ENCODE peak calls at places on chromosomes 6 and 20, in seven cellular contexts. J is A549; P is CD4-positive, alpha-beta T cell; M is activated CD8-positive, alpha-beta T cell treated with anti-CD3 and anti-CD28 coated beads for 36 hours; X is mucosa of descending colon; S is memory B cell; R is T-helper 17 cell. N is an unnamed sample.

GRCh38 chr6:13256614-13257013 is 71.7 kb downstream of the TBC1D7 start:
- ATAC-seq in J (no peak), X (peak), R (no peak), S (no peak), M (no peak), P (no peak), N (no peak)

GRCh38 chr20:60078351-60079250 is 120.4 kb downstream of the CDH26 start:
- ATAC-seq in P (no peak), M (no peak), R (no peak), J (no peak), S (no peak), X (no peak), N (no peak)

GRCh38 chr6:89487864-89488263 is 54.9 kb downstream of the ANKRD6 start:
- ATAC-seq in S (no peak), R (no peak), P (no peak), X (no peak), M (peak), J (no peak), N (no peak)

GRCh38 chr6:45663181-45664180 is 285.7 kb upstream of the SUPT3H start:
- ATAC-seq in M (peak), X (peak), S (peak), J (no peak), R (peak), P (peak), N (peak)

GRCh38 chr6:7235712-7236311 is 77.2 kb downstream of the SSR1 start:
- ATAC-seq in M (no peak), J (no peak), P (no peak), X (peak), S (no peak), R (no peak), N (peak)

GRCh38 chr6:148193063-148193680 is 149.5 kb upstream of the SASH1 start:
- ATAC-seq in X (peak), J (no peak), M (no peak), R (no peak), P (no peak), S (no peak), N (peak)

GRCh38 chr6:51495016-51495805 is 592.2 kb downstream of the PKHD1 start:
- ATAC-seq in M (no peak), S (no peak), R (no peak), J (no peak), P (no peak), X (no peak), N (no peak)

GRCh38 chr6:3102875-3103274 is 15.6 kb upstream of the BPHL start:
- ATAC-seq in R (no peak), S (no peak), J (no peak), M (peak), X (no peak), P (no peak), N (no peak)

GRCh38 chr6:108948252-108948651 is 100.0 kb downstream of the ARMC2 start:
- ATAC-seq in M (no peak), P (no peak), X (peak), S (no peak), J (no peak), R (no peak), N (peak)

GRCh38 chr6:41984623-41985022 is 43.0 kb upstream of the CCND3 start:
- ATAC-seq in M (peak), S (no peak), J (no peak), X (peak), R (no peak), P (no peak), N (peak)

GRCh38 chr6:33279971-33280511 is 3.1 kb downstream of the B3GALT4 start:
- ATAC-seq in J (peak), S (no peak), X (peak), R (no peak), P (no peak), M (no peak), N (peak)

GRCh38 chr6:42704251-42704936 is 18.0 kb downstream of the PRPH2 start:
- ATAC-seq in P (no peak), M (no peak), R (no peak), J (no peak), S (no peak), X (peak), N (peak)

GRCh38 chr20:2151805-2152727 is 50.4 kb downstream of the STK35 start:
- ATAC-seq in S (no peak), J (no peak), X (peak), P (no peak), R (no peak), M (no peak), N (peak)

GRCh38 chr20:53138454-53139291 is 166.5 kb downstream of the TSHZ2 start:
- ATAC-seq in R (no peak), J (no peak), X (no peak), S (no peak), M (peak), P (no peak), N (no peak)

GRCh38 chr20:63533871-63534393 is 3.2 kb downstream of the PTK6 start:
- ATAC-seq in R (no peak), X (peak), J (no peak), S (no peak), P (no peak), M (no peak), N (peak)

GRCh38 chr6:132456700-132457143 is 55.4 kb upstream of the MOXD1 start:
- ATAC-seq in S (no peak), M (no peak), X (peak), P (no peak), R (no peak), J (no peak), N (peak)

GRCh38 chr6:32436995-32437836 is 2.5 kb upstream of the HLA-DRA start:
- ATAC-seq in X (peak), S (peak), J (no peak), M (peak), P (peak), R (peak), N (peak)

GRCh38 chr6:41966961-41967311 is 25.3 kb upstream of the CCND3 start:
- ATAC-seq in P (no peak), J (peak), S (no peak), R (no peak), M (no peak), X (no peak), N (peak)

GRCh38 chr6:40909811-40910210 is 129.2 kb downstream of the UNC5CL start:
- ATAC-seq in X (no peak), R (no peak), J (no peak), S (no peak), P (no peak), M (no peak), N (no peak)

GRCh38 chr6:166400181-166400580 is 17.4 kb upstream of the MPC1 start:
- ATAC-seq in J (no peak), S (no peak), R (no peak), P (no peak), X (no peak), M (no peak), N (no peak)

GRCh38 chr20:25549172-25549865 is 36.0 kb downstream of the NINL start:
- ATAC-seq in X (no peak), R (no peak), P (no peak), M (no peak), S (no peak), J (no peak), N (no peak)

GRCh38 chr6:89679215-89680120 is 40.9 kb upstream of the LYRM2 start:
- ATAC-seq in P (no peak), J (no peak), R (no peak), M (no peak), S (no peak), X (no peak), N (no peak)

GRCh38 chr6:5459346-5459745 is 198.0 kb downstream of the FARS2 start:
- ATAC-seq in M (no peak), P (no peak), R (no peak), X (no peak), S (no peak), J (no peak), N (no peak)

GRCh38 chr6:79969784-79970183 is 22.4 kb upstream of the ELOVL4 start:
- ATAC-seq in X (no peak), R (no peak), M (no peak), P (no peak), S (no peak), J (no peak), N (no peak)

GRCh38 chr6:148868901-148869300 is 122.1 kb downstream of the UST start:
- ATAC-seq in X (no peak), R (no peak), M (no peak), P (no peak), J (no peak), S (no peak), N (peak)

GRCh38 chr20:57809661-57810172 is 99.9 kb upstream of the PMEPA1 start:
- ATAC-seq in J (peak), S (no peak), P (no peak), R (no peak), M (no peak), X (no peak), N (no peak)

GRCh38 chr20:34791289-34792020 is 34.0 kb downstream of the NCOA6 start:
- ATAC-seq in S (no peak), X (no peak), J (no peak), R (no peak), M (no peak), P (no peak), N (no peak)

GRCh38 chr6:92810913-92811312 is 608.4 kb downstream of the EPHA7 start:
- ATAC-seq in R (no peak), S (no peak), J (no peak), X (no peak), P (no peak), M (peak), N (no peak)

GRCh38 chr20:25695532-25696383 is 895 bp downstream of the ZNF337 start:
- ATAC-seq in M (no peak), J (peak), S (no peak), P (no peak), X (peak), R (no peak), N (peak)

GRCh38 chr6:122323361-122323760 is 76.1 kb upstream of the HSF2 start:
- ATAC-seq in J (no peak), R (no peak), S (no peak), M (peak), X (no peak), P (no peak), N (no peak)

GRCh38 chr20:64106981-64107735 is at the start of gene NPBWR2:
- ATAC-seq in X (peak), J (peak), M (peak), R (peak), S (peak), P (peak), N (no peak)

GRCh38 chr6:286681-287499 is 5.4 kb upstream of the DUSP22 start:
- ATAC-seq in R (no peak), M (no peak), X (no peak), P (no peak), J (no peak), S (peak), N (no peak)

GRCh38 chr6:133568970-133569889 is 319.7 kb upstream of the TCF21 start:
- ATAC-seq in R (peak), X (peak), P (peak), S (no peak), M (peak), J (peak), N (peak)

GRCh38 chr20:25005220-25005619 is 12.7 kb upstream of the APMAP start:
- ATAC-seq in S (no peak), R (no peak), X (peak), M (no peak), J (no peak), P (no peak), N (no peak)

GRCh38 chr6:163935158-163935762 is 520.7 kb downstream of the QKI start:
- ATAC-seq in R (no peak), X (no peak), S (no peak), J (no peak), P (no peak), M (no peak), N (no peak)

GRCh38 chr6:16731503-16732018 is 29.7 kb downstream of the ATXN1 start:
- ATAC-seq in S (peak), X (peak), J (no peak), P (peak), R (peak), M (peak), N (no peak)

GRCh38 chr6:129943637-129944271 is 74.6 kb upstream of the L3MBTL3 start:
- ATAC-seq in P (no peak), R (no peak), S (no peak), X (no peak), M (no peak), J (no peak), N (no peak)

GRCh38 chr6:107179004-107179403 is 63.7 kb upstream of the BEND3 start:
- ATAC-seq in M (no peak), S (no peak), X (no peak), P (no peak), J (no peak), R (no peak), N (no peak)

GRCh38 chr20:53023717-53024116 is 51.6 kb downstream of the TSHZ2 start:
- ATAC-seq in J (no peak), M (no peak), S (no peak), P (no peak), R (no peak), X (no peak), N (no peak)